ENCODE peak calls at places on chromosomes 1 and 21, in ten cellular contexts. One of them, this sample, is unnamed.

GRCh38 chr1:21534674-21535378 is 25.6 kb downstream of the ALPL start:
- DNase-seq in choroid plexus epithelial cell: peak
- DNase-seq in BE2C: peak
- DNase-seq in OCI-LY7: peak
- DNase-seq in fibroblast of lung: peak
- DNase-seq in omental fat pad: no peak
- DNase-seq in breast epithelium: no peak
- DNase-seq in neural progenitor cell: peak
- DNase-seq in BJ: no peak
- DNase-seq in body of pancreas: peak
- DNase-seq in this sample: no peak

GRCh38 chr1:204258213-204259115 is 44.7 kb upstream of the GOLT1A start:
- DNase-seq in neural progenitor cell: peak
- DNase-seq in omental fat pad: no peak
- DNase-seq in body of pancreas: peak
- DNase-seq in BJ: no peak
- DNase-seq in choroid plexus epithelial cell: peak
- DNase-seq in BE2C: peak
- DNase-seq in fibroblast of lung: peak
- DNase-seq in breast epithelium: no peak
- DNase-seq in OCI-LY7: peak
- DNase-seq in this sample: peak

GRCh38 chr1:37932759-37933158 is 14.1 kb downstream of the INPP5B start:
- DNase-seq in omental fat pad: no peak
- DNase-seq in fibroblast of lung: peak
- DNase-seq in breast epithelium: no peak
- DNase-seq in BE2C: no peak
- DNase-seq in BJ: no peak
- DNase-seq in body of pancreas: no peak
- DNase-seq in neural progenitor cell: no peak
- DNase-seq in OCI-LY7: no peak
- DNase-seq in choroid plexus epithelial cell: peak
- DNase-seq in this sample: no peak

GRCh38 chr1:67627336-67627735 is 57.7 kb upstream of the GADD45A start:
- DNase-seq in OCI-LY7: no peak
- DNase-seq in BJ: no peak
- DNase-seq in neural progenitor cell: no peak
- DNase-seq in choroid plexus epithelial cell: no peak
- DNase-seq in BE2C: no peak
- DNase-seq in fibroblast of lung: no peak
- DNase-seq in omental fat pad: no peak
- DNase-seq in breast epithelium: no peak
- DNase-seq in body of pancreas: no peak
- DNase-seq in this sample: no peak

GRCh38 chr1:2231667-2232254 is 3.6 kb downstream of the SKI start:
- DNase-seq in omental fat pad: peak
- DNase-seq in choroid plexus epithelial cell: peak
- DNase-seq in OCI-LY7: no peak
- DNase-seq in breast epithelium: no peak
- DNase-seq in body of pancreas: peak
- DNase-seq in BE2C: peak
- DNase-seq in BJ: no peak
- DNase-seq in neural progenitor cell: peak
- DNase-seq in fibroblast of lung: peak
- DNase-seq in this sample: peak

GRCh38 chr1:56803561-56804156 is 15.5 kb downstream of the FYB2 start:
- DNase-seq in choroid plexus epithelial cell: peak
- DNase-seq in body of pancreas: peak
- DNase-seq in neural progenitor cell: peak
- DNase-seq in omental fat pad: no peak
- DNase-seq in breast epithelium: no peak
- DNase-seq in fibroblast of lung: peak
- DNase-seq in BJ: no peak
- DNase-seq in OCI-LY7: peak
- DNase-seq in BE2C: peak
- DNase-seq in this sample: peak

GRCh38 chr21:45427331-45428271 is 22.6 kb downstream of the COL18A1 start:
- DNase-seq in choroid plexus epithelial cell: peak
- DNase-seq in breast epithelium: no peak
- DNase-seq in BJ: peak
- DNase-seq in OCI-LY7: no peak
- DNase-seq in BE2C: peak
- DNase-seq in body of pancreas: peak
- DNase-seq in neural progenitor cell: peak
- DNase-seq in omental fat pad: peak
- DNase-seq in fibroblast of lung: peak
- DNase-seq in this sample: no peak

GRCh38 chr1:18144921-18145699 is 37.5 kb downstream of the IGSF21 start:
- DNase-seq in OCI-LY7: no peak
- DNase-seq in breast epithelium: no peak
- DNase-seq in neural progenitor cell: no peak
- DNase-seq in omental fat pad: no peak
- DNase-seq in BE2C: no peak
- DNase-seq in body of pancreas: no peak
- DNase-seq in fibroblast of lung: no peak
- DNase-seq in choroid plexus epithelial cell: no peak
- DNase-seq in BJ: no peak
- DNase-seq in this sample: no peak

GRCh38 chr1:227886503-227886961 is 61.2 kb downstream of the WNT9A start:
- DNase-seq in OCI-LY7: no peak
- DNase-seq in body of pancreas: no peak
- DNase-seq in BJ: no peak
- DNase-seq in neural progenitor cell: no peak
- DNase-seq in breast epithelium: no peak
- DNase-seq in omental fat pad: peak
- DNase-seq in fibroblast of lung: no peak
- DNase-seq in choroid plexus epithelial cell: no peak
- DNase-seq in BE2C: peak
- DNase-seq in this sample: no peak

GRCh38 chr1:21124846-21125245 is 51.9 kb downstream of the EIF4G3 start:
- DNase-seq in breast epithelium: no peak
- DNase-seq in body of pancreas: no peak
- DNase-seq in fibroblast of lung: peak
- DNase-seq in BE2C: no peak
- DNase-seq in BJ: peak
- DNase-seq in OCI-LY7: no peak
- DNase-seq in neural progenitor cell: no peak
- DNase-seq in choroid plexus epithelial cell: peak
- DNase-seq in omental fat pad: no peak
- DNase-seq in this sample: no peak

GRCh38 chr1:50265790-50266314 is 157.1 kb downstream of the ELAVL4 start:
- DNase-seq in OCI-LY7: no peak
- DNase-seq in omental fat pad: no peak
- DNase-seq in choroid plexus epithelial cell: peak
- DNase-seq in body of pancreas: no peak
- DNase-seq in neural progenitor cell: no peak
- DNase-seq in fibroblast of lung: peak
- DNase-seq in BE2C: peak
- DNase-seq in breast epithelium: no peak
- DNase-seq in BJ: no peak
- DNase-seq in this sample: no peak

GRCh38 chr1:224582041-224582440 is 34.1 kb upstream of the CNIH3 start:
- DNase-seq in OCI-LY7: no peak
- DNase-seq in body of pancreas: no peak
- DNase-seq in choroid plexus epithelial cell: peak
- DNase-seq in fibroblast of lung: peak
- DNase-seq in BJ: no peak
- DNase-seq in neural progenitor cell: no peak
- DNase-seq in omental fat pad: no peak
- DNase-seq in breast epithelium: no peak
- DNase-seq in BE2C: no peak
- DNase-seq in this sample: no peak

GRCh38 chr21:37460196-37460595 is 93.6 kb downstream of the DYRK1A start:
- DNase-seq in BE2C: no peak
- DNase-seq in neural progenitor cell: peak
- DNase-seq in breast epithelium: no peak
- DNase-seq in choroid plexus epithelial cell: no peak
- DNase-seq in body of pancreas: no peak
- DNase-seq in OCI-LY7: no peak
- DNase-seq in fibroblast of lung: no peak
- DNase-seq in omental fat pad: no peak
- DNase-seq in BJ: no peak
- DNase-seq in this sample: peak

DNA sequence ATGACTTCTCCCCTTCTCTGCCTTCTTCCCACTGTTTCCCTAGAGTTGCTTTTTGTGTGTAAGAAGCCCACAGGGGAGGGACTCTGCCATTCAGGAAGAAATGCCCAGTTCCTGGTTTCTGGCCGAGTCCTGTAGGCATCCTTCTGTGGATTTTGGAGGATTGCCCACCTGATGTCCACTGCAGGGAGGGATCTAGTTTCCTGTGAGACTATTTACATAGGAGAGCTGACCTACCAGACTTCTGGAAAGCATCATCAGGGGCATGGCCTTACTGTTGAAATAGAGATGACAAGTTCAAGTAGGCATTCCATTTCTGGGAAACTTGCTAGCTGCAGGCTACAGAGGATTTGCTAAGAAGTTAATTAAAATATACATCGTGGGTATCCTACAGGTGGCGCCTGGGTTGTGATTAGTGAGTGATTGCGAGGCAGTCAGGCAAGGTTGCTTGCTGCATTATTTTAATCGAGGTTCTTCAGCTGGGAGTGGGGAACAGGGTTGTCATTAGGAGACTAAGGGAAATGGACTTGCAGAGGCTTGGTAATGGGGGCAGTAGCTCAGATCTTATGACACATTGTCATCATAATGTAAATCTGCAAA is 148.7 kb downstream of the HHAT start:
- DNase-seq in fibroblast of lung: no peak
- DNase-seq in omental fat pad: no peak
- DNase-seq in neural progenitor cell: no peak
- DNase-seq in OCI-LY7: no peak
- DNase-seq in choroid plexus epithelial cell: no peak
- DNase-seq in BE2C: no peak
- DNase-seq in breast epithelium: no peak
- DNase-seq in BJ: no peak
- DNase-seq in body of pancreas: no peak
- DNase-seq in this sample: no peak
- TF ChIP-seq CTCF in fibroblast of lung: no peak
- TF ChIP-seq CTCF in omental fat pad: no peak
- TF ChIP-seq CTCF in neural progenitor cell: peak
- TF ChIP-seq CTCF in OCI-LY7: peak
- TF ChIP-seq CTCF in choroid plexus epithelial cell: no peak
- TF ChIP-seq CTCF in BE2C: no peak
- TF ChIP-seq CTCF in breast epithelium: no peak
- TF ChIP-seq CTCF in BJ: no peak
- TF ChIP-seq CTCF in body of pancreas: no peak
- TF ChIP-seq CTCF in this sample: no peak

DNA sequence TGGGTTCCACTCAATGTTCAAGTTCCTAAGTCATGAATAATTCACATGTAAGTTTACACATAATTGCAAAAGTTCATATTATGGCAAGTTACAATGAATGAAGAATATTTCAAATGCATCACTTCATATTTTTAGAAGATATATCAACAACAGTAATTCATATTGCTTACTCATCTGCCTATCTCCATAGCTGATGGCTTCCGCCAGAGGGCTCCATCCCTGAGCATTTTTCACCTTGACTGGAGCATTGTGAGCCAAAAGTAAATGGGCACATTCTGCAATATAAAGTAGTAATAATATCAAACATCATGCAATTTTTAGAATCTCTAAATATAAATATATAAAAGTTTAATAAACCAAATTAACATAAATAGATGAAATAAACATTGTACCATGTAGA is 29.8 kb downstream of the ANKRD13C start:
- DNase-seq in body of pancreas: no peak
- DNase-seq in BJ: no peak
- DNase-seq in omental fat pad: no peak
- DNase-seq in OCI-LY7: no peak
- DNase-seq in breast epithelium: no peak
- DNase-seq in neural progenitor cell: no peak
- DNase-seq in choroid plexus epithelial cell: no peak
- DNase-seq in fibroblast of lung: no peak
- DNase-seq in BE2C: no peak
- DNase-seq in this sample: no peak
- TF ChIP-seq CTCF in body of pancreas: no peak
- TF ChIP-seq CTCF in BJ: no peak
- TF ChIP-seq CTCF in omental fat pad: no peak
- TF ChIP-seq CTCF in OCI-LY7: no peak
- TF ChIP-seq CTCF in breast epithelium: no peak
- TF ChIP-seq CTCF in neural progenitor cell: peak
- TF ChIP-seq CTCF in choroid plexus epithelial cell: peak
- TF ChIP-seq CTCF in fibroblast of lung: no peak
- TF ChIP-seq CTCF in BE2C: no peak
- TF ChIP-seq CTCF in this sample: no peak

GRCh38 chr21:39390212-39390765 is 41.4 kb upstream of the HMGN1 start:
- DNase-seq in breast epithelium: no peak
- DNase-seq in BJ: no peak
- DNase-seq in fibroblast of lung: no peak
- DNase-seq in body of pancreas: no peak
- DNase-seq in BE2C: no peak
- DNase-seq in neural progenitor cell: no peak
- DNase-seq in omental fat pad: no peak
- DNase-seq in choroid plexus epithelial cell: no peak
- DNase-seq in OCI-LY7: no peak
- DNase-seq in this sample: peak

GRCh38 chr21:39388038-39388810 is 39.3 kb upstream of the HMGN1 start:
- DNase-seq in choroid plexus epithelial cell: peak
- DNase-seq in omental fat pad: peak
- DNase-seq in BJ: no peak
- DNase-seq in breast epithelium: peak
- DNase-seq in neural progenitor cell: peak
- DNase-seq in OCI-LY7: peak
- DNase-seq in BE2C: peak
- DNase-seq in fibroblast of lung: peak
- DNase-seq in body of pancreas: peak
- DNase-seq in this sample: peak

GRCh38 chr21:39386899-39387298 is 38.0 kb upstream of the HMGN1 start:
- DNase-seq in OCI-LY7: no peak
- DNase-seq in body of pancreas: no peak
- DNase-seq in neural progenitor cell: no peak
- DNase-seq in fibroblast of lung: no peak
- DNase-seq in breast epithelium: no peak
- DNase-seq in BE2C: no peak
- DNase-seq in choroid plexus epithelial cell: no peak
- DNase-seq in omental fat pad: no peak
- DNase-seq in BJ: no peak
- DNase-seq in this sample: no peak

GRCh38 chr21:39387461-39388037 is 38.7 kb upstream of the HMGN1 start:
- DNase-seq in omental fat pad: peak
- DNase-seq in BJ: no peak
- DNase-seq in choroid plexus epithelial cell: peak
- DNase-seq in breast epithelium: peak
- DNase-seq in BE2C: peak
- DNase-seq in body of pancreas: peak
- DNase-seq in OCI-LY7: peak
- DNase-seq in fibroblast of lung: peak
- DNase-seq in neural progenitor cell: peak
- DNase-seq in this sample: peak

GRCh38 chr21:39388811-39389155 is 39.9 kb upstream of the HMGN1 start:
- DNase-seq in neural progenitor cell: no peak
- DNase-seq in OCI-LY7: no peak
- DNase-seq in BJ: no peak
- DNase-seq in choroid plexus epithelial cell: no peak
- DNase-seq in fibroblast of lung: no peak
- DNase-seq in body of pancreas: no peak
- DNase-seq in BE2C: no peak
- DNase-seq in breast epithelium: no peak
- DNase-seq in omental fat pad: no peak
- DNase-seq in this sample: no peak
- TF ChIP-seq CTCF in neural progenitor cell: no peak
- TF ChIP-seq CTCF in OCI-LY7: peak
- TF ChIP-seq CTCF in BJ: no peak
- TF ChIP-seq CTCF in choroid plexus epithelial cell: no peak
- TF ChIP-seq CTCF in fibroblast of lung: no peak
- TF ChIP-seq CTCF in body of pancreas: no peak
- TF ChIP-seq CTCF in BE2C: no peak
- TF ChIP-seq CTCF in breast epithelium: no peak
- TF ChIP-seq CTCF in omental fat pad: no peak
- TF ChIP-seq CTCF in this sample: no peak

GRCh38 chr1:247146671-247147070 is 25.1 kb downstream of the ZNF124 start:
- DNase-seq in fibroblast of lung: no peak
- DNase-seq in body of pancreas: no peak
- DNase-seq in choroid plexus epithelial cell: peak
- DNase-seq in OCI-LY7: no peak
- DNase-seq in neural progenitor cell: peak
- DNase-seq in breast epithelium: no peak
- DNase-seq in BE2C: no peak
- DNase-seq in omental fat pad: no peak
- DNase-seq in BJ: no peak
- DNase-seq in this sample: no peak
- TF ChIP-seq CTCF in fibroblast of lung: no peak
- TF ChIP-seq CTCF in body of pancreas: no peak
- TF ChIP-seq CTCF in choroid plexus epithelial cell: peak
- TF ChIP-seq CTCF in OCI-LY7: peak
- TF ChIP-seq CTCF in neural progenitor cell: peak
- TF ChIP-seq CTCF in breast epithelium: no peak
- TF ChIP-seq CTCF in BE2C: peak
- TF ChIP-seq CTCF in omental fat pad: no peak
- TF ChIP-seq CTCF in BJ: peak
- TF ChIP-seq CTCF in this sample: peak

This sample was measured in glutamatergic neuron.